ENCODE peak calls at places on chromosomes 3 and 15, in four cellular contexts. X, O, R and J are unnamed samples.

GRCh38 chr15:45285413-45285812 is 33.4 kb downstream of the SLC28A2 start:
- DNase-seq in X (no peak), O (no peak), R (no peak), J (no peak)

GRCh38 chr3:186046838-186047237 is 62.1 kb downstream of the ETV5 start:
- DNase-seq in O (no peak), X (no peak), R (no peak), J (no peak)

GRCh38 chr3:147298511-147298982 is 107.8 kb downstream of the ZIC4 start:
- DNase-seq in R (no peak), X (peak), O (no peak), J (no peak)

GRCh38 chr3:172595648-172596393 is 72.6 kb upstream of the TNFSF10 start:
- DNase-seq in R (peak), O (no peak), X (peak), J (no peak)

GRCh38 chr15:35748105-35748504 is 202.1 kb upstream of the DPH6 start:
- DNase-seq in O (no peak), R (no peak), X (no peak), J (no peak)

GRCh38 chr3:13296662-13297061 is 123.5 kb downstream of the NUP210 start:
- DNase-seq in R (no peak), X (no peak), O (no peak), J (no peak)

GRCh38 chr15:38017721-38018120 is 83.3 kb downstream of the TMCO5A start:
- DNase-seq in R (no peak), X (no peak), O (no peak), J (peak)

GRCh38 chr3:45112939-45113338 is 33.2 kb downstream of the CDCP1 start:
- DNase-seq in X (peak), O (no peak), R (no peak), J (no peak)

GRCh38 chr3:184582998-184583344 is 21.4 kb downstream of the EPHB3 start:
- DNase-seq in O (no peak), X (no peak), R (no peak), J (no peak)

DNA sequence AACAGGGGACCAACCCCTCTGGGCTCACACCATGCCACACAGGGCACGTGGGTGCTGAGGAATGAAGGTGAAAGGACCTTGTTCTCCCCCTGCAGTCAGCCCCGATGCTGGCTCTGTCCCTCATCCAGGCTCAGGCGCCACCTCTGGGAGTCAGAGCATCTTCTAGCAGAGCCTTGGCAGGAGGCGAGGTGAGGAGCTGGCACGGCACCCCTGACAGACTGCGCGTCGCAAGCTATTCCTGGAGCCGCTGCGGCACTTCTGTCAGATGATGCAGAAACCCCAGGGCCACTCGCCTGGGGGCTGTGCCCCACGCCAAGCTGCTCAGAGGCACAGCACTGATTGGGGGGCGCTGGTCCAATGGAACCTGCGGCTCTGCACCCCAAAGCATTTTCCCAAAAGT is 62.0 kb downstream of the MGLL start:
- DNase-seq in R (no peak), O (no peak), X (no peak), J (no peak)
- H3K27ac ChIP-seq in R (no peak), O (no peak), X (no peak), J (no peak)

GRCh38 chr15:67062365-67062985 is 2.9 kb upstream of the SMAD3 start:
- DNase-seq in O (no peak), X (no peak), R (no peak), J (no peak)
- H3K27ac ChIP-seq in O (no peak), X (no peak), R (no peak), J (peak)

DNA sequence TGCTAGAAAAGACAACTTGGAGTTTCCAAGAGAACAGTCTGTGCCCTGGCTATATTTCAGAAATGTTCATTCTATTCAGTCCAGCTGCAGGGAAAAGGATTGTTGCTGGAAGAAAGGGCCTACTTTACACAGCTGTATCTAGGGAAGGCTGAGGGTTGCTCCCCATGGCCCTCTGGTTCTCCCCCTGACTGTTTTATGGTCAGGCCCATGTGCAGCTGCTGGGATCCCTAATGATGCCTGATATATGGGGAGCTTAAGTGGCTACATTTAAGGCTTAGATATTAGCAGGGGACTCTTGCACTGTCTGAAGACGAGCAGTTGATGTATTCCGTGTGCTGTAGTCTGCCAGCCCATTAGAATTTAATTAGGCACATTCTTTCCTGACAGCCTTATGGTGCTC is 71.9 kb downstream of the FAM43A start:
- DNase-seq in X (no peak), O (no peak), R (no peak), J (no peak)
- H3K27ac ChIP-seq in X (no peak), O (no peak), R (no peak), J (no peak)

GRCh38 chr3:169458752-169459151 is 204.8 kb downstream of the MECOM start:
- DNase-seq in X (no peak), O (no peak), R (no peak), J (no peak)
- H3K27ac ChIP-seq in X (no peak), O (no peak), R (no peak), J (no peak)

DNA sequence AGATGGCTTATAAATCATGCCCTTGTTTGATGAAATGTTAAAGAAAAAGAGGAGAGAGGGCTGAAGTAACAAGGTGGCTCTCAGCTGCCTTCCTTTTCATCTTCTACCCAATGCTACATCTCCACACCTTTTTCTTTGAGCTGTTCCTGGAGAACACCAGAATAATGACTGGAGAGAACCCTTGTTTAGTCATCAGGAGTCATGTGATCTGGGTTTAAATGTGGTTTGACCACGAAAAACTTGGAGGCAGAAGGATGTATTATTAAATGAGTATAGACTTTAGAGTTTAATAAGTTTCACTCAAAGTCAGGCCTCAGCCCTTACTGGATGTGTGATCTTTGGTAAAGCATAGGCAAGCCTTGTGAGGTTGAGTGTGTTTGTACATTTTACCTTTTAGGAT is 230.3 kb upstream of the TBL1XR1 start:
- DNase-seq in R (no peak), X (peak), O (no peak), J (no peak)
- H3K27ac ChIP-seq in R (no peak), X (no peak), O (no peak), J (no peak)

DNA sequence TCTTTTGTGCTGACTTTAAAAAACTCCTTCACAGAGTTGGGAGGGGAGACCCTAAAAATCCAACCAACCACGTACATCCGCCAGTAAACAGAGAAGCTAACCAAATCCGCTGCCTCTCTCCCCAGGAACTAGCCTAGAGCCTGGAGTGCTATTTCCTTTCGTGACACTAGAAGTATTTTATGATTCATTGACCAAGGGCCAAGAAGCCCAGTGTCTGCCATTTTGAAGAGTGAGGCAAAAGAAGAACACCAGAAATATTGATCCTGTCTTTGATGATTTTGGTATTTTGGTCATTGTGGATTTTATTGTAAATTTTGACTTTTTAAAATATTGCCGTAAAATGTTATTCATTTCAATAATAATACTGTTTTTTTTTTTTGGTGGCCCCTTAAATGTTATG is 10.5 kb upstream of the CTSH start:
- DNase-seq in O (no peak), R (no peak), X (no peak), J (no peak)
- H3K27ac ChIP-seq in O (no peak), R (no peak), X (no peak), J (no peak)

GRCh38 chr3:124263168-124263567 is 271.2 kb upstream of the ROPN1 start:
- DNase-seq in O (no peak), X (peak), R (no peak), J (no peak)

GRCh38 chr3:124269619-124270018 is 277.7 kb upstream of the ROPN1 start:
- DNase-seq in X (no peak), O (no peak), R (no peak), J (no peak)

GRCh38 chr3:124268355-124268754 is 276.4 kb upstream of the ROPN1 start:
- DNase-seq in O (no peak), R (no peak), X (no peak), J (no peak)

GRCh38 chr3:124267406-124267805 is 275.5 kb upstream of the ROPN1 start:
- DNase-seq in R (no peak), O (no peak), X (no peak), J (no peak)

GRCh38 chr3:124266517-124266916 is 274.6 kb upstream of the ROPN1 start:
- DNase-seq in R (no peak), O (no peak), X (no peak), J (no peak)
- H3K27ac ChIP-seq in R (no peak), O (no peak), X (no peak), J (no peak)

DNA sequence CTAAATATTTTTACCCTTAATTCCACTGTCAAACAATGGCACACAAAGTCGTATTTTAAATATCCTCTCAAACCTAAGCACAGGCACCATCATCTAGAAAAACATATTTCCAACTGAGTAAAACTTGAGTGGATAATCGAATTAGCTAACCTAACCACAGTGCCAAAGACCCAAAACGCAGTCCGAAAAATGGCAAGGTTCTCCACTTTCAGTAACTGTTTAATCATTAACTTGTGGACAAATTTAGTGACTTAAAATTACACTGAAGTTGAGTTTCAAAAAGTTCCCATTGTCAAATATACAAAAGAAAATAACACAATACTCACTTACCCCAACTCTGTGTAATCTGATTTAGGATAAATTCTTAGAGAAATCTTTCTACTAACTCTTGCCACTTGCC is 10.0 kb downstream of the CNBP start:
- DNase-seq in O (no peak), X (no peak), R (no peak), J (no peak)
- H3K27ac ChIP-seq in O (no peak), X (no peak), R (no peak), J (no peak)

DNA sequence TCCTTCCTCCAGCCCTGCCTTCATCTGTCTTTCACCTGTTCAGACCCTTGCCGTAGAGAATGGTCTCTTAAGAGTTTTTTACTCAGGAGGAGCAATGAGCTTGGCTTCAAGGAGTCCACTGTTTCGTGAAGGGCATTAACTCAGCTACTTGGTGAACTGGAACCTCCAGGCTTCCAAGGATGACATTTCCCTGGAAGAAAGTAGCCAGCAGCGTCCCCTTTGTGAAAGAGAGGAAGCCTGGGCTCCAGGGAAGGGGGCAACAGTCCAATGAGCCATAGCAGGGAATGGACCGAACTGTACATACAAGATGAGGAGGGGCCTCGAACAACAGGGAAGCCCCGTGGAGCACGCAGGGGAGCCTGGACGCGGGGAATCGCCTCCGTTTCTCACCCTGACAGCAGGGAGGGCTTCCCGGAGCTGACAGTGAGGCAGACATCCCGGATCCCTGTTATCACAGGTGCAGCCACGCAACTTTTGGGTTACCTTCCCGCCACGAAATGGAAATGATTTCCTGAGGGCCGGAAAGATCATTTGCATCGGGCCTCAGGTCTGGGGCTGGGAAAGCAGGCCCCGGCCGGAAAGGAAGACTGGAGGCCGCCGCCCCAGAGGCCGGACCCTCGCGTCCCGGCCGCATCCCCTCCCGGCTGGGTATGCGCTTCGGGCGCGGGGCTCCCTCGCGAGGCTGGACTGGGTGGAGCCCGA is 514 bp upstream of the SPINT1 start:
- DNase-seq in R (no peak), O (no peak), X (no peak), J (no peak)
- H3K27ac ChIP-seq in R (peak), O (no peak), X (no peak), J (no peak)

DNA sequence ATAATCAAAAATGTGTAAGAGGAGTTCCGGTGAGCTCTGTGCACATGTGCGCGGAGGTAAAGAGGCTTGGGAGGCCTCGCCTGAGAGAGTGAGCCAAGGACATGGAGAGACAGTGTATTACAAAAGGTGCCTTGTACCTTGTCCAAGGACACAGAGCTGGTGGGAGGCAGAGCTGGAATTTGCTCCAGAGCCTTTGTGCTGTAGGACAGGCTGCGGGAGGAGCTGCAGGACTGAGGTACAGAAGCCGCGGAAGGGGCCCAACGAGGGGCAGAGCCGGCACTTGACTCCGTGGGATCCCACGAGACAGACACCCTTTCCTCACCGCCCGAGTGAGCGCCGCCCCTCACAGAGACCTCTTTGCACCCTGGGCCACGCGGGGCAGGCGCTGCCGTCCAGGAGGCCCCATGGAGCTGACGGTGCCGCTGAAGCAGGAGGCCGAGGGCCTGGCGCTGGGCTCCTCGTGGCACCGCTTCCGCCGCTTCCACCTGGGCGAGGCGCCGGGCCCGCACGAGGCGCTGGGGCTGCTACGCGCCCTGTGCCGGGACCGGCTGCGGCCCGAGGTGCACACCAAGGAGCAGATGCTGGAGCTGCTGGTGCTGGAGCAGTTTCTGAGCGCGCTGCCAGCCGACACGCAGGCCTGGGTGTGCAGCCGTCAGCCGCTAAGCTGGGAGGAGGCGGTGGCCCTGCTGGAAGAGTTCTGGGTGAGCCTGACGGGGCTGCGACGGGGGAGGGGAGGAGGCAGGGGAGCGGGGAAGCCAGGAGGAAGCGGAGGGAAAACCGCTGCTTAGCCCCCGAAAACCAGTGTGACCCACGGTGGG is 68.7 kb downstream of the SLTM start:
- DNase-seq in O (no peak), X (no peak), R (peak), J (peak)
- H3K27ac ChIP-seq in O (no peak), X (no peak), R (peak), J (no peak)